ENCODE peak calls at places on chromosomes 6 and 20, in nine cellular contexts. Y is right atrium auricular region, W is neuronal stem cell, T is cardiac muscle cell, I is aorta, Q is tibial artery, C is H1, U is adipocyte, J is pancreas. F is an unnamed sample. For H3K4me1 and H3K9me3, the result is how much of the 10 kb centered on the place peaks cover.

GRCh38 chr6:138293428-138293827 is 75.1 kb upstream of the PBOV1 start:
- DNase-seq in Y (no peak), W (no peak), T (no peak), I (no peak), Q (no peak), C (no peak), U (peak), J (no peak), F (no peak)

GRCh38 chr6:126650931-126651330 is 311.0 kb downstream of the CENPW start:
- DNase-seq in Y (no peak), W (no peak), T (no peak), I (no peak), Q (no peak), C (no peak), U (peak), J (no peak), F (no peak)

GRCh38 chr20:36145877-36146707 is 8.4 kb upstream of the EPB41L1 start:
- DNase-seq in Y (no peak), W (no peak), T (peak), I (no peak), Q (peak), C (no peak), U (no peak), J (no peak), F (no peak)

GRCh38 chr6:17585766-17586502 is 14.2 kb upstream of the FAM8A1 start:
- DNase-seq in Y (no peak), W (no peak), T (no peak), I (no peak), Q (no peak), C (no peak), U (no peak), J (no peak), F (no peak)

GRCh38 chr6:44105993-44106740 is 21.1 kb downstream of the MRPL14 start:
- DNase-seq in Y (no peak), W (no peak), T (no peak), I (no peak), Q (no peak), C (no peak), U (no peak), J (no peak), F (no peak)

GRCh38 chr6:15516378-15516777 is 146.4 kb downstream of the DTNBP1 start:
- DNase-seq in Y (no peak), W (no peak), T (no peak), I (peak), Q (no peak), C (no peak), U (no peak), J (no peak), F (no peak)

GRCh38 chr6:1346556-1347186 is 34.8 kb downstream of the FOXQ1 start:
- DNase-seq in Y (no peak), W (no peak), T (no peak), I (no peak), Q (no peak), C (no peak), U (no peak), J (no peak), F (no peak)

GRCh38 chr20:58678806-58679205 is 13.8 kb upstream of the NPEPL1 start:
- DNase-seq in Y (no peak), W (no peak), T (no peak), I (no peak), Q (no peak), C (no peak), U (no peak), J (no peak), F (peak)

GRCh38 chr6:29507319-29507718 is 19.6 kb upstream of the MAS1L start:
- DNase-seq in Y (peak), W (no peak), T (no peak), I (no peak), Q (no peak), C (no peak), U (no peak), J (no peak), F (no peak)

GRCh38 chr6:31572041-31572911 is at the start of gene LTA:
- DNase-seq in Y (no peak), W (no peak), T (no peak), I (no peak), Q (no peak), C (no peak), U (no peak), J (no peak), F (no peak)

GRCh38 chr6:18160921-18161320 is 5.7 kb downstream of the KDM1B start:
- DNase-seq in Y (no peak), W (no peak), T (no peak), I (no peak), Q (no peak), C (no peak), U (peak), J (no peak), F (no peak)

GRCh38 chr6:134175532-134176282 is 123.3 kb upstream of the SLC2A12 start:
- DNase-seq in Y (peak), W (peak), T (peak), I (peak), Q (peak), C (no peak), U (peak), J (peak), F (no peak)

GRCh38 chr20:63701329-63702035 is 5.0 kb downstream of the TNFRSF6B start:
- DNase-seq in Y (no peak), W (no peak), T (no peak), I (peak), Q (no peak), C (no peak), U (no peak), J (no peak), F (peak)

GRCh38 chr6:146913842-146914562 is 290.2 kb upstream of the STXBP5 start:
- DNase-seq in Y (peak), W (peak), T (peak), I (peak), Q (peak), C (peak), U (peak), J (peak), F (peak)

GRCh38 chr6:3868544-3868943 is 19.4 kb downstream of the FAM50B start:
- DNase-seq in Y (no peak), W (no peak), T (no peak), I (no peak), Q (no peak), C (no peak), U (peak), J (no peak), F (no peak)

GRCh38 chr20:64268180-64268579 is 12.6 kb downstream of the PCMTD2 start:
- DNase-seq in Y (no peak), W (no peak), T (peak), I (no peak), Q (no peak), C (no peak), U (no peak), J (no peak), F (no peak)

DNA sequence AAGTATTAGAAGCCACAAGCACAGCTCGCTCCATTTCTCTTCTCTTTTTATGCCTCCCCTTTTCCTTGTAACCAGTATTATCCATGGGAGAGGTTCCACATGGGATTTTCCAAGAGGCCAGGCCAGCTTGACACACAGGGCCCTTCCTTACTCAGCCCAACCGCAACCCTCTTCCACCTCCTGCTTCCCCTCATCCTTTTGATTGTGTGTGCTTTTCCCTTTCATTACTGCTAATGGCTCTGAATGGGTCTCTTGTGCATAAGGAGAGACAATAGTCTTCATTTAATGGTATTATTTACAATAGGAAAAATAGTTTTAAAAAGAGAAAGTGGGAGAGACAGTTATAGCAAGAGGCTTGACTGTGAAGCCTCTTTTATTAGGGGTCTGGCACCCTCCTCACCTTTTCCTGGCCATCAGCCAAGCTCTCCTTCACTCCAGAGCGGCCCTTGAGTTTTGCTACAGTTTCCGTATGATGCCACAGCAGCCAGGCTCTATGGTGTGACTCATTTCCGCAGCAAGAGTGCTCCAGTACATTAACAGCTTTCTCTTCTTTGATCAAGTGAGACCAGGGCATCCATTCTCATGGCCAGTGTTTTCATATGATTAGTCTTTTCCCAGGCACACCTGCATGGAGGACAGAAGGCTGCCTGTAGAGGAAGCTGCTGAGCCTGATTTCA is 579.5 kb downstream of the TFAP2B start:
- DNase-seq in Y (no peak), W (no peak), T (peak), I (no peak), Q (no peak), C (no peak), U (no peak), J (no peak), F (no peak)
- H3K4me1 ChIP-seq in Y (under half), W (under half), T (under half), I (under half), Q (under half), C (under half), U (under half), J (under half), F (under half)

DNA sequence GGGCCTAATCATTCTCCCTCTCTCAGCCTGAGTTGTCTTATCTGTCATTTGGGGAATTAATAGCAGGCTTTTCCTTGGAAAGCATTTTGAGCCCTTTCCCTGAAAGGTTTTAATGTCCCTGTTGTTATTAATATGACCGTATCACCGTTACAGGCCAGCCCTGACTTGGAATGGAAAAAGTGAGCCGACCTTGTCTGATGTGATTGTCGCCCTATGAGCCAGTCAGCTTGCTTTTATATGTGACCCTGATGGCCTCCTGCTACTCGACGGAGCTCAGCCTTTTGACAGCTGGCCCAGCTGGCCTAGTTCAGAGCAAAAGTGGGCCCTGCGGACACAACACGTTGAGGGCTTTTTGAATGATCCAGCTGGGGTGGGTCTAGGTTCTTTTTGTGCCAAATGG is 122.2 kb upstream of the HDGFL1 start:
- DNase-seq in Y (peak), W (no peak), T (no peak), I (no peak), Q (no peak), C (no peak), U (no peak), J (no peak), F (no peak)
- H3K9me3 ChIP-seq in Y (under half), W (under half), T (under half), I (under half), Q (under half), C (under half), U (under half), J (under half), F (under half)

GRCh38 chr6:142934190-142934589 is 10.8 kb downstream of the HIVEP2 start:
- DNase-seq in Y (no peak), W (no peak), T (no peak), I (no peak), Q (no peak), C (no peak), U (peak), J (no peak), F (no peak)
- H3K4me1 ChIP-seq in Y (under half), W (under half), T (under half), I (under half), Q (under half), C (under half), U (under half), J (under half), F (under half)

GRCh38 chr6:28188111-28188979 is 36.7 kb upstream of the ZSCAN9 start:
- DNase-seq in Y (no peak), W (no peak), T (no peak), I (no peak), Q (no peak), C (no peak), U (no peak), J (no peak), F (no peak)
- H3K9me3 ChIP-seq in Y (under half), W (under half), T (under half), I (under half), Q (half or more), C (under half), U (half or more), J (under half), F (under half)

GRCh38 chr6:82015043-82015442 is 232.5 kb downstream of the IBTK start:
- DNase-seq in Y (no peak), W (no peak), T (no peak), I (no peak), Q (no peak), C (no peak), U (no peak), J (no peak), F (no peak)
- H3K4me1 ChIP-seq in Y (under half), W (under half), T (under half), I (under half), Q (under half), C (under half), U (half or more), J (under half), F (under half)

GRCh38 chr6:22819209-22819608 is 249.8 kb downstream of the HDGFL1 start:
- DNase-seq in Y (no peak), W (no peak), T (no peak), I (no peak), Q (no peak), C (no peak), U (no peak), J (no peak), F (no peak)
- H3K9me3 ChIP-seq in Y (under half), W (under half), T (under half), I (under half), Q (under half), C (under half), U (under half), J (under half), F (under half)

DNA sequence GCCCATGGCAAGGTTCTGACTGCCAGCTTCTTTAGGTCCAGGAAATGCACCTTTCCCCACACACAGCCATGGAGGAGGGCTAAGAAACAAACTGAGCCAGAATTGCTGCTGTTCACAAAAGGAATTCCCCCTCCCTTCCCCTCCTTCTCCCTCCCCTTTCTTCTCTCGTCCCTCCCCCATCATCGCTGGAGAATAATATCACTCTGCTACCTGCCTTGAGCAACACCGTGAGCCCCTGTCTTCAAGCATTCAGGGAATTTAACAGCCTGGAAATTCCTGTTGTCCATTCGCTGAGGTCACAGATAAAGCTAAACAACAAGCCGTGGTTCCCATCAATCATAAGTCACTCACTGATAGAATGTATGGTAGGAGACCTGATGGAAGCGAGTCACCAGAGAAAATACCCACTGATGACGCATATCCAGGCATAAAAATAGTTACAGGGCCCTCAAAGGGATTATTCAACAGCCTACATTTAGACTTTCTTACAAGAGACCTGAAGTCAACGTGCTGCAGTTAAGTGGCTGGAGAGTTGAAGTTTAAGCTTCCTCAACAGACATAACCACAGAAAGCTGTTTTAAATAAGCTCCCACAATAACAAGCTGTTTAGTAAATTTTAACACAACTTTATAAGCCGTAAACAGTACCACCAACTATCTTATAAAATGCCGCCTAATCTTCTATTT is 59.7 kb downstream of the HIVEP2 start:
- DNase-seq in Y (no peak), W (peak), T (peak), I (no peak), Q (no peak), C (peak), U (peak), J (peak), F (peak)
- H3K4me1 ChIP-seq in Y (under half), W (under half), T (under half), I (under half), Q (under half), C (under half), U (under half), J (under half), F (under half)

DNA sequence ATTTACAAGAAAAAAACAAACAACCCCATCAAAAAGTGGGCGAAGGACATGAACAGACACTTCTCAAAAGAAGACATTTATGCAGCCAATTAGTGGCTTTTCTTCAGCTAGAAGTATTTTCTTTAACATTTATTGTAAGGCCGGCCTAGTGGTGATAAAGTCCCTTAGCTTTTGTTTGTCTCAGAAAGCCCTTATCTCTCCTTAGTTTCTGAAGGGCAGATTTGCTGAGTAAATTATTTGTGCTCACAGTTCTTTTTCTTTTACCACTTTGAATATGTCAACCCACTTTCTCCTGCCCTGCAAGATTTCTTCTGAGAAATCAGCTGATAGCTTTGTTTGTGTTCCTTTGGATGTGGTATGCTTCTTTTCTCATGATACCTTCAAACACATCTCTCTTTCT is 344.0 kb upstream of the SYNCRIP start:
- DNase-seq in Y (no peak), W (no peak), T (no peak), I (no peak), Q (no peak), C (no peak), U (no peak), J (no peak), F (no peak)
- H3K9me3 ChIP-seq in Y (under half), W (under half), T (under half), I (under half), Q (under half), C (under half), U (under half), J (under half), F (under half)